ENCODE peak calls at places on chromosomes 6 and 20, in eight cellular contexts. D is pancreas, K is mesenchymal stem cell, U is Kasumi-1, Y is HS-5, Q is fibroblast of lung, G is ACHN, C is BE2C. R is an unnamed sample.
A peak's percentile ranks its signal among the peaks of the same experiment; 100 is the strongest.

GRCh38 chr20:41179961-41180360 is 42.6 kb downstream of the PLCG1 start:
- DNase-seq in D (no peak), K (no peak), U (no peak), Q (no peak), G (no peak), Y (no peak), C (no peak), R (no peak)

GRCh38 chr20:63957690-63958441 is 1.6 kb upstream of the UCKL1 start:
- DNase-seq in D (no peak), Y (no peak), Q (peak; percentile 25), C (peak; percentile 63), K (no peak), U (peak; percentile 35), G (no peak), R (no peak)

GRCh38 chr6:90347411-90347841 is 50.8 kb upstream of the BACH2 start:
- DNase-seq in Y (no peak), D (no peak), G (no peak), Q (no peak), C (no peak), U (no peak), K (no peak), R (no peak)

GRCh38 chr6:107386904-107387303 is 72.5 kb downstream of the PDSS2 start:
- DNase-seq in G (no peak), D (no peak), Q (no peak), Y (no peak), C (no peak), K (no peak), U (no peak), R (no peak)

GRCh38 chr6:78538002-78538401 is 329.3 kb upstream of the IRAK1BP1 start:
- DNase-seq in K (no peak), G (no peak), C (no peak), D (no peak), Q (peak; percentile 55), Y (peak; percentile 34), U (no peak), R (no peak)

GRCh38 chr20:24779166-24779565 is 169.9 kb upstream of the CST7 start:
- DNase-seq in D (no peak), G (no peak), K (no peak), U (peak; percentile 8), Q (peak; percentile 14), Y (no peak), C (no peak), R (no peak)

GRCh38 chr6:79134699-79135474 is 56.8 kb upstream of the PHIP start:
- DNase-seq in D (no peak), C (no peak), K (no peak), Y (no peak), U (no peak), Q (no peak), G (no peak), R (no peak)

GRCh38 chr6:136037246-136037884 is 185.9 kb downstream of the PDE7B start:
- DNase-seq in C (no peak), G (no peak), Y (no peak), U (no peak), K (no peak), Q (no peak), D (no peak), R (no peak)

GRCh38 chr20:56986931-56987720 is 279.3 kb downstream of the BMP7 start:
- DNase-seq in C (no peak), K (peak; percentile 87), Y (no peak), U (no peak), D (no peak), G (no peak), Q (no peak), R (no peak)

GRCh38 chr6:85357651-85358050 is 92.2 kb upstream of the NT5E start:
- DNase-seq in D (no peak), K (no peak), G (no peak), C (no peak), Y (no peak), Q (no peak), U (no peak), R (no peak)

GRCh38 chr6:118813795-118814194 is 80.2 kb upstream of the ASF1A start:
- DNase-seq in D (no peak), G (no peak), U (peak; percentile 17), C (no peak), Y (no peak), Q (peak; percentile 77), K (peak; percentile 46), R (no peak)

GRCh38 chr6:112879920-112880413 is 532.8 kb downstream of the RFPL4B start:
- DNase-seq in U (no peak), C (peak; percentile 27), K (peak; percentile 17), Y (no peak), Q (peak; percentile 18), G (no peak), D (peak; percentile 29), R (peak; percentile 8)

GRCh38 chr6:159467473-159468041 is 225.5 kb downstream of the SOD2 start:
- DNase-seq in G (no peak), U (no peak), Y (no peak), Q (peak; percentile 13), D (no peak), K (no peak), C (no peak), R (no peak)

GRCh38 chr6:34839696-34840352 is 47.9 kb downstream of the BLTP3A start:
- DNase-seq in Y (no peak), D (no peak), C (no peak), Q (peak; percentile 14), G (no peak), U (no peak), K (no peak), R (no peak)

GRCh38 chr6:17458971-17459370 is 65.6 kb downstream of the CAP2 start:
- DNase-seq in G (no peak), K (no peak), C (no peak), D (no peak), Y (no peak), Q (peak; percentile 45), U (no peak), R (no peak)

GRCh38 chr20:47577271-47577670 is 75.6 kb downstream of the NCOA3 start:
- DNase-seq in Q (no peak), U (no peak), G (no peak), C (no peak), Y (no peak), D (no peak), K (no peak), R (no peak)

GRCh38 chr6:88377976-88378580 is 211.9 kb upstream of the CNR1 start:
- DNase-seq in K (no peak), D (no peak), Q (no peak), G (no peak), Y (no peak), U (no peak), C (no peak), R (no peak)

GRCh38 chr6:123316733-123317323 is 319.9 kb downstream of the TRDN start:
- DNase-seq in U (peak; percentile 8), G (peak; percentile 31), Y (no peak), K (peak; percentile 12), Q (peak; percentile 2), C (no peak), D (no peak), R (peak; percentile 9)

GRCh38 chr6:102853249-102853955 is 1459.9 kb downstream of the GRIK2 start:
- DNase-seq in D (no peak), Y (no peak), K (no peak), G (no peak), C (peak; percentile 47), Q (no peak), U (no peak), R (no peak)

GRCh38 chr20:33551778-33552177 is 61.9 kb downstream of the CBFA2T2 start:
- DNase-seq in Q (peak; percentile 69), G (no peak), C (no peak), Y (no peak), K (peak; percentile 12), D (no peak), U (no peak), R (no peak)

GRCh38 chr20:10747019-10747418 is 73.2 kb upstream of the JAG1 start:
- DNase-seq in K (no peak), U (no peak), Y (no peak), C (no peak), Q (no peak), G (no peak), D (no peak), R (no peak)

GRCh38 chr20:51426879-51427624 is 115.5 kb downstream of the NFATC2 start:
- DNase-seq in Q (no peak), K (no peak), U (no peak), D (no peak), G (no peak), Y (no peak), C (no peak), R (no peak)

GRCh38 chr20:61924211-61924857 is 141.3 kb downstream of the TAF4 start:
- DNase-seq in G (no peak), U (no peak), C (no peak), Y (no peak), D (no peak), K (no peak), Q (no peak), R (no peak)

GRCh38 chr6:7697820-7698623 is 27.9 kb upstream of the BMP6 start:
- DNase-seq in K (peak; percentile 89), G (peak; percentile 64), C (no peak), U (no peak), Y (peak; percentile 85), Q (peak; percentile 92), D (no peak), R (peak; percentile 61)

GRCh38 chr20:17816804-17817590 is 117.2 kb downstream of the BANF2 start:
- DNase-seq in Q (peak; percentile 63), G (no peak), K (no peak), U (no peak), C (no peak), D (no peak), Y (no peak), R (no peak)

GRCh38 chr6:99241905-99242534 is 107.5 kb downstream of the FAXC start:
- DNase-seq in G (peak; percentile 41), Y (peak; percentile 31), U (peak; percentile 63), C (peak; percentile 15), D (no peak), K (peak; percentile 13), Q (peak; percentile 30), R (peak; percentile 20)

GRCh38 chr6:148509789-148510581 is 167.3 kb downstream of the SASH1 start:
- DNase-seq in K (peak; percentile 99), G (no peak), C (no peak), Q (peak; percentile 95), D (no peak), U (peak; percentile 47), Y (peak; percentile 92), R (peak; percentile 94)

GRCh38 chr6:49001856-49002255 is 461.2 kb downstream of the MMUT start:
- DNase-seq in Q (peak; percentile 38), U (no peak), C (no peak), G (peak; percentile 21), K (peak; percentile 1), D (no peak), Y (no peak), R (no peak)

GRCh38 chr6:149456311-149457021 is 28.3 kb downstream of the ZC3H12D start:
- DNase-seq in G (no peak), U (no peak), D (no peak), C (no peak), Y (no peak), K (no peak), Q (no peak), R (no peak)

GRCh38 chr6:81826785-81827184 is 74.3 kb upstream of the TENT5A start:
- DNase-seq in U (no peak), C (no peak), G (no peak), K (no peak), Q (no peak), D (no peak), Y (no peak), R (no peak)

GRCh38 chr6:112231609-112232060 is 22.7 kb downstream of the LAMA4 start:
- DNase-seq in G (no peak), Q (peak; percentile 78), U (no peak), D (no peak), K (no peak), Y (no peak), C (no peak), R (no peak)

GRCh38 chr6:108896111-108896661 is 48.0 kb downstream of the ARMC2 start:
- DNase-seq in C (no peak), U (peak; percentile 71), Q (peak; percentile 94), K (peak; percentile 91), D (no peak), G (peak; percentile 1), Y (peak; percentile 67), R (peak; percentile 91)

GRCh38 chr6:41846666-41847237 is 48.4 kb downstream of the USP49 start:
- DNase-seq in Q (peak; percentile 93), G (peak; percentile 88), K (peak; percentile 93), C (peak; percentile 65), Y (peak; percentile 86), U (peak; percentile 81), D (peak; percentile 56), R (peak; percentile 92)

GRCh38 chr20:24206995-24207394 is 218.4 kb upstream of the GGTLC1 start:
- DNase-seq in Q (peak; percentile 0), Y (no peak), K (no peak), G (no peak), C (no peak), D (no peak), U (no peak), R (no peak)

R was measured in astrocyte of the cerebellum.